ENCODE peak calls at places on chromosome 4, in five cellular contexts. K is tibial nerve, A is IMR-90, W is endothelial cell of umbilical vein, Q is upper lobe of left lung. V is an unnamed sample.

GRCh38 chr4:176927664-176928063 is 134.9 kb upstream of the VEGFC start:
- DNase-seq in K (no peak), A (peak), W (peak), Q (no peak), V (no peak)

GRCh38 chr4:44425614-44426208 is 22.9 kb downstream of the KCTD8 start:
- DNase-seq in K (no peak), A (peak), W (peak), Q (no peak), V (no peak)

GRCh38 chr4:152981842-152982241 is 45.7 kb downstream of the FHDC1 start:
- DNase-seq in K (no peak), A (no peak), W (no peak), Q (no peak), V (no peak)

GRCh38 chr4:173489514-173489913 is 40.5 kb downstream of the HAND2 start:
- DNase-seq in K (no peak), A (peak), W (no peak), Q (no peak), V (no peak)

GRCh38 chr4:116180056-116180690 is 905.2 kb downstream of the TRAM1L1 start:
- DNase-seq in K (no peak), A (no peak), W (peak), Q (no peak), V (no peak)

GRCh38 chr4:91734682-91735081 is 569.1 kb upstream of the GRID2 start:
- DNase-seq in K (no peak), A (no peak), W (peak), Q (no peak), V (no peak)

GRCh38 chr4:25068386-25068785 is 37.6 kb upstream of the LGI2 start:
- DNase-seq in K (no peak), A (no peak), W (no peak), Q (no peak), V (no peak)

GRCh38 chr4:100816646-100817045 is 298.8 kb upstream of the EMCN start:
- DNase-seq in K (no peak), A (no peak), W (no peak), Q (no peak), V (no peak)

GRCh38 chr4:143633833-143634232 is 66.6 kb downstream of the FREM3 start:
- DNase-seq in K (no peak), A (no peak), W (no peak), Q (no peak), V (no peak)

GRCh38 chr4:85968945-85969830 is 390.7 kb downstream of the MAPK10 start:
- DNase-seq in K (no peak), A (peak), W (peak), Q (no peak), V (no peak)

GRCh38 chr4:86013623-86014022 is 346.2 kb downstream of the MAPK10 start:
- DNase-seq in K (no peak), A (peak), W (no peak), Q (no peak), V (no peak)

GRCh38 chr4:171954650-171955049 is 141.4 kb downstream of the GALNTL6 start:
- DNase-seq in K (no peak), A (no peak), W (no peak), Q (no peak), V (no peak)

GRCh38 chr4:67712000-67712625 is 11.2 kb upstream of the UBA6 start:
- DNase-seq in K (no peak), A (no peak), W (no peak), Q (no peak), V (no peak)

GRCh38 chr4:95539056-95539455 is 9.7 kb downstream of the UNC5C start:
- DNase-seq in K (no peak), A (no peak), W (no peak), Q (no peak), V (no peak)

GRCh38 chr4:174794706-174795105 is 34.3 kb downstream of the GLRA3 start:
- DNase-seq in K (no peak), A (no peak), W (no peak), Q (no peak), V (no peak)

GRCh38 chr4:113636877-113637276 is 124.7 kb downstream of the CAMK2D start:
- DNase-seq in K (no peak), A (peak), W (no peak), Q (no peak), V (no peak)
- TF ChIP-seq CTCF in K (no peak), A (no peak), W (no peak), Q (no peak), V (no peak)

GRCh38 chr4:148680884-148681283 is 238.7 kb upstream of the NR3C2 start:
- DNase-seq in K (no peak), A (no peak), W (no peak), Q (no peak), V (no peak)
- TF ChIP-seq POLR2A in K (no peak), A (no peak), W (no peak), Q (no peak), V (no peak)

GRCh38 chr4:164772076-164772475 is 18.1 kb downstream of the SMIM31 start:
- DNase-seq in K (no peak), A (no peak), W (no peak), Q (no peak), V (no peak)

GRCh38 chr4:164771088-164771487 is 17.2 kb downstream of the SMIM31 start:
- DNase-seq in K (no peak), A (no peak), W (no peak), Q (no peak), V (no peak)

GRCh38 chr4:164770051-164770724 is 16.3 kb downstream of the SMIM31 start:
- DNase-seq in K (no peak), A (no peak), W (no peak), Q (no peak), V (no peak)

GRCh38 chr4:164765096-164765495 is 11.2 kb downstream of the SMIM31 start:
- DNase-seq in K (no peak), A (no peak), W (no peak), Q (no peak), V (no peak)

DNA sequence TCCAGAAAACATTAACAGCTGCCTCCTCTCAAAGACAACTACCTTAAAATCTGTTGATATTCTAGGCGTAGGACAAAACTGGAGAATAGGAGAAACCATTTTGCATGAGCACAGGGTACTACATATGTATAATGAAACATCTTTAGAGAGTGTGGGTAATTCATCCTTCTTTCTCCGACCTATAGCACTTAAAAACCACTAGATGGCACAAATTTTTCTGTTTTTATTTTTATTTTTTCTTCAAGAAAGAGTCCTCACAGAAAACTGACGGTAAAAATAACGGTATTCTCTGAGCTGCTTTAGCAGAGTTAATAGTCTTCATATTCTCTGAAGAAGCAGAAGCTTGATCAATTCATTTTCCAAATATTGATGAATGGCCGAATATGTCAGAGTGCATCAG is 14.6 kb downstream of the SMIM31 start:
- DNase-seq in K (no peak), A (peak), W (no peak), Q (no peak), V (no peak)
- TF ChIP-seq CTCF in K (no peak), A (peak), W (no peak), Q (no peak), V (no peak)

DNA sequence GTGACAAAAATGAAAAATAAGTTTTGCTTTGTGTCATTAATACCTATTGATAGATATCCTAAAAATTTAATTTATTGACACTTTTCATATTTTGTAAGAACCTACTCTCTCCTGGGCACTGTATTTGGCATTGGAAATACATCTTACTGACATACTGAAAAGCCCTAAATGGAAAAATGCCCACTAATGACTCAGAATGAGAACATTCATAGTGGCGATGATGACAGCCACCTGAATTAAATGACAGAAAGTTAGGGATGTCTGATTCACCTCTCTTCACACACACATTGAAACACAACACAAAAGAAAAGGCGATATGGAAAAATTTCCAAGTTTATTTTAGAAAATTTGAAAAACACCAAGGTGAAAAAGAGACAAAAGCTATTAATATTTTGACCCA is 992.3 kb downstream of the STPG2 start:
- DNase-seq in K (no peak), A (no peak), W (no peak), Q (no peak), V (no peak)
- TF ChIP-seq POLR2A in K (no peak), A (no peak), W (no peak), Q (no peak), V (no peak)

DNA sequence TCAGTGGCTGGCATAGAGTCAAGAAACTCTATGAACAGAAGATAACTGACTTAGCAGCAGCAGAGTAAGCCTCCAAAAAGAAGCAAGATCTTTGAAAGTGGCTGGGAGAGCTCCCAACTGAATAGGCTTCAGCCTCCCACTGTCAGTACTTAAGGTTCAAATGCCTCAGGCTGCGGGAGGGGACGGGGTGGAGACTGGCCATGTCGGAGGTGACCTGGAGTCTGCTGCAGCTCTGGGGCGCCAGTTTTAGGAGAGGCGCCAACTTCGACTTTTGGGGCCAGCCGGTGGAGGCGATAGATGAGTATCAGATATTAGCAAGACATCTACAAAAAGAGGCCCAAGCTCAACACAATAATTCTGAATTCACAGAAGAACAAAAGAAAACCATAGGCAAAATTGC is 67.3 kb downstream of the TMEM144 start:
- DNase-seq in K (no peak), A (no peak), W (no peak), Q (peak), V (no peak)
- TF ChIP-seq CTCF in K (no peak), A (no peak), W (no peak), Q (no peak), V (no peak)

GRCh38 chr4:188029114-188029513 is 33.5 kb downstream of the ZFP42 start:
- DNase-seq in K (no peak), A (no peak), W (no peak), Q (no peak), V (no peak)
- TF ChIP-seq POLR2A in K (no peak), A (no peak), W (no peak), Q (no peak), V (no peak)

DNA sequence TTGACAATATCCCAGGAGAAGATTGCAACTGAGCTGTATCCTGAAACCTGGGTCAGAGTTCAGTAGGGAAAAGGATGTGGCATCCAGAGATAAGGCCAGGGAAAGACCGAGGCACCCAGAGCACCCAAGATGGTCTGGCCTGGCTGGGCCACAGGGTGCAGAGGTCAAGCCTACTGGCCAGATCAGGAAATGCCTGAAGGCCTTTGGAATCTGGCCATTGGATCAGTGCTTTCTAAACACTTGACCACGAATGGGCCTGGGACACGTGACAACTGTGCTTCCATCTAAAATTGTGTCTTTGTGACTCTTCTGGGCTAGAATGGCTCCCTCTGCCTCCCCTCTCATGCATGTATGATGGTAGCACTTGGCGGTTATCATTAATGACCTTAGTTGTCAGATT is 316.9 kb downstream of the EVC2 start:
- DNase-seq in K (no peak), A (no peak), W (no peak), Q (no peak), V (no peak)
- TF ChIP-seq CTCF in K (no peak), A (no peak), W (no peak), Q (no peak), V (no peak)

DNA sequence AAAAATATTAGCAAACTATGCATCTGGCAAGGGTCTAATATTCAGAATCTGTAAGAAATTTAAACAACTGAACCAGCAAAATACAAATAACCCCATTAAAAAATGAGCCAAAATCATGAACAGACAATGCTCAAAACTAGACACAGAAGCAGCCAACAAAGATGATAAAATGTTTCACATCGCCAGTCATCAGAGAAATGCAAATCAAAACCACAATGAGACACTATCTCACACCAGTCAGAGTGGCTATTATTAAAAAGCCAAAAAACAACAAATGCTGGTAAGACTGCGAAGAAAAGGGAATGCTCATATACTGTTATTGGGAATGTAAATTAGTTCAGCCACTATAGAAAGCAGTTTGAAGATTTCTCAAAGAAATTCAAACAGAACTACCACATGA is 201.3 kb upstream of the CPEB2 start:
- DNase-seq in K (no peak), A (no peak), W (no peak), Q (no peak), V (no peak)
- TF ChIP-seq POLR2A in K (no peak), A (no peak), W (no peak), Q (no peak), V (no peak)